ENCODE peak calls at places on chromosomes 5 and 9, in seven cellular contexts. One of them, this sample, is unnamed.

GRCh38 chr5:96384353-96384752 is 48.7 kb downstream of the PCSK1 start:
- DNase-seq in tibial nerve: no peak
- DNase-seq in fibroblast of the aortic adventitia: peak; percentile 64
- DNase-seq in breast epithelium: no peak
- DNase-seq in cardiac fibroblast: peak; percentile 72
- DNase-seq in fibroblast of pulmonary artery: peak; percentile 69
- DNase-seq in choroid plexus epithelial cell: peak; percentile 44
- DNase-seq in this sample: peak; percentile 87

GRCh38 chr5:969421-969839 is 39.2 kb upstream of the NKD2 start:
- DNase-seq in tibial nerve: no peak
- DNase-seq in fibroblast of the aortic adventitia: peak; percentile 94
- DNase-seq in breast epithelium: no peak
- DNase-seq in cardiac fibroblast: peak; percentile 68
- DNase-seq in fibroblast of pulmonary artery: peak; percentile 85
- DNase-seq in choroid plexus epithelial cell: no peak
- DNase-seq in this sample: peak; percentile 91

GRCh38 chr9:81473708-81474107 is 215.6 kb downstream of the TLE1 start:
- DNase-seq in tibial nerve: no peak
- DNase-seq in fibroblast of the aortic adventitia: no peak
- DNase-seq in breast epithelium: no peak
- DNase-seq in cardiac fibroblast: no peak
- DNase-seq in fibroblast of pulmonary artery: no peak
- DNase-seq in choroid plexus epithelial cell: no peak
- DNase-seq in this sample: no peak

GRCh38 chr9:93297659-93298497 is 113.9 kb downstream of the WNK2 start:
- DNase-seq in tibial nerve: no peak
- DNase-seq in fibroblast of the aortic adventitia: no peak
- DNase-seq in breast epithelium: no peak
- DNase-seq in cardiac fibroblast: no peak
- DNase-seq in fibroblast of pulmonary artery: no peak
- DNase-seq in choroid plexus epithelial cell: no peak
- DNase-seq in this sample: no peak

GRCh38 chr5:141785667-141786066 is 92.5 kb downstream of the PCDH1 start:
- DNase-seq in tibial nerve: no peak
- DNase-seq in fibroblast of the aortic adventitia: no peak
- DNase-seq in breast epithelium: no peak
- DNase-seq in cardiac fibroblast: no peak
- DNase-seq in fibroblast of pulmonary artery: no peak
- DNase-seq in choroid plexus epithelial cell: no peak
- DNase-seq in this sample: no peak

GRCh38 chr9:134434896-134435506 is 108.7 kb downstream of the RXRA start:
- DNase-seq in tibial nerve: peak; percentile 96
- DNase-seq in fibroblast of the aortic adventitia: peak; percentile 99
- DNase-seq in breast epithelium: peak; percentile 96
- DNase-seq in cardiac fibroblast: peak; percentile 96
- DNase-seq in fibroblast of pulmonary artery: peak; percentile 98
- DNase-seq in choroid plexus epithelial cell: peak; percentile 98
- DNase-seq in this sample: peak; percentile 98

GRCh38 chr9:34484678-34485077 is 26.1 kb downstream of the DNAI1 start:
- DNase-seq in tibial nerve: no peak
- DNase-seq in fibroblast of the aortic adventitia: no peak
- DNase-seq in breast epithelium: no peak
- DNase-seq in cardiac fibroblast: no peak
- DNase-seq in fibroblast of pulmonary artery: no peak
- DNase-seq in choroid plexus epithelial cell: no peak
- DNase-seq in this sample: no peak

GRCh38 chr5:73419414-73420390 is 28.9 kb downstream of the FOXD1 start:
- DNase-seq in tibial nerve: peak; percentile 72
- DNase-seq in fibroblast of the aortic adventitia: peak; percentile 69
- DNase-seq in breast epithelium: no peak
- DNase-seq in cardiac fibroblast: no peak
- DNase-seq in fibroblast of pulmonary artery: peak; percentile 27
- DNase-seq in choroid plexus epithelial cell: peak; percentile 97
- DNase-seq in this sample: peak; percentile 50

GRCh38 chr9:34898846-34899245 is 59.2 kb upstream of the PHF24 start:
- DNase-seq in tibial nerve: no peak
- DNase-seq in fibroblast of the aortic adventitia: no peak
- DNase-seq in breast epithelium: no peak
- DNase-seq in cardiac fibroblast: no peak
- DNase-seq in fibroblast of pulmonary artery: no peak
- DNase-seq in choroid plexus epithelial cell: no peak
- DNase-seq in this sample: no peak

GRCh38 chr5:38948501-38948900 is 102.7 kb downstream of the OSMR start:
- DNase-seq in tibial nerve: no peak
- DNase-seq in fibroblast of the aortic adventitia: peak; percentile 71
- DNase-seq in breast epithelium: no peak
- DNase-seq in cardiac fibroblast: peak; percentile 79
- DNase-seq in fibroblast of pulmonary artery: peak; percentile 66
- DNase-seq in choroid plexus epithelial cell: peak; percentile 86
- DNase-seq in this sample: peak; percentile 57

GRCh38 chr9:123798203-123798602 is 131.7 kb downstream of the DENND1A start:
- DNase-seq in tibial nerve: no peak
- DNase-seq in fibroblast of the aortic adventitia: no peak
- DNase-seq in breast epithelium: no peak
- DNase-seq in cardiac fibroblast: no peak
- DNase-seq in fibroblast of pulmonary artery: no peak
- DNase-seq in choroid plexus epithelial cell: no peak
- DNase-seq in this sample: no peak

GRCh38 chr5:142151436-142152382 is 43.1 kb downstream of the NDFIP1 start:
- DNase-seq in tibial nerve: peak; percentile 25
- DNase-seq in fibroblast of the aortic adventitia: peak; percentile 91
- DNase-seq in breast epithelium: no peak
- DNase-seq in cardiac fibroblast: peak; percentile 93
- DNase-seq in fibroblast of pulmonary artery: peak; percentile 94
- DNase-seq in choroid plexus epithelial cell: peak; percentile 93
- DNase-seq in this sample: peak; percentile 83

GRCh38 chr5:33969572-33970452 is 14.7 kb downstream of the SLC45A2 start:
- DNase-seq in tibial nerve: no peak
- DNase-seq in fibroblast of the aortic adventitia: peak; percentile 80
- DNase-seq in breast epithelium: no peak
- DNase-seq in cardiac fibroblast: peak; percentile 80
- DNase-seq in fibroblast of pulmonary artery: peak; percentile 79
- DNase-seq in choroid plexus epithelial cell: peak; percentile 87
- DNase-seq in this sample: peak; percentile 69
- TF ChIP-seq CTCF in tibial nerve: peak; percentile 24
- TF ChIP-seq CTCF in fibroblast of the aortic adventitia: peak; percentile 94
- TF ChIP-seq CTCF in breast epithelium: peak; percentile 49
- TF ChIP-seq CTCF in cardiac fibroblast: peak; percentile 88
- TF ChIP-seq CTCF in fibroblast of pulmonary artery: peak; percentile 97
- TF ChIP-seq CTCF in choroid plexus epithelial cell: peak; percentile 97
- TF ChIP-seq CTCF in this sample: peak; percentile 96

GRCh38 chr5:2739360-2740050 is 12.0 kb downstream of the IRX2 start:
- DNase-seq in tibial nerve: no peak
- DNase-seq in fibroblast of the aortic adventitia: peak; percentile 9
- DNase-seq in breast epithelium: no peak
- DNase-seq in cardiac fibroblast: peak; percentile 44
- DNase-seq in fibroblast of pulmonary artery: no peak
- DNase-seq in choroid plexus epithelial cell: peak; percentile 13
- DNase-seq in this sample: no peak
- H3K4me3 ChIP-seq in tibial nerve: peak overlapping the region; percentile 22
- H3K4me3 ChIP-seq in fibroblast of the aortic adventitia: peak overlapping the region; percentile 61
- H3K4me3 ChIP-seq in breast epithelium: peak overlapping the region; percentile 80
- H3K4me3 ChIP-seq in cardiac fibroblast: peak overlapping the region; percentile 56
- H3K4me3 ChIP-seq in fibroblast of pulmonary artery: peak overlapping the region; percentile 47
- H3K4me3 ChIP-seq in choroid plexus epithelial cell: peak overlapping the region; percentile 47
- H3K4me3 ChIP-seq in this sample: peak overlapping the region; percentile 43

GRCh38 chr9:90086076-90086475 is 481.3 kb downstream of the GADD45G start:
- DNase-seq in tibial nerve: no peak
- DNase-seq in fibroblast of the aortic adventitia: no peak
- DNase-seq in breast epithelium: no peak
- DNase-seq in cardiac fibroblast: no peak
- DNase-seq in fibroblast of pulmonary artery: no peak
- DNase-seq in choroid plexus epithelial cell: no peak
- DNase-seq in this sample: no peak
- TF ChIP-seq CTCF in tibial nerve: no peak
- TF ChIP-seq CTCF in fibroblast of the aortic adventitia: no peak
- TF ChIP-seq CTCF in breast epithelium: no peak
- TF ChIP-seq CTCF in cardiac fibroblast: no peak
- TF ChIP-seq CTCF in fibroblast of pulmonary artery: no peak
- TF ChIP-seq CTCF in choroid plexus epithelial cell: no peak
- TF ChIP-seq CTCF in this sample: no peak

GRCh38 chr9:132348676-132349075 is 6.1 kb downstream of the SETX start:
- DNase-seq in tibial nerve: no peak
- DNase-seq in fibroblast of the aortic adventitia: no peak
- DNase-seq in breast epithelium: no peak
- DNase-seq in cardiac fibroblast: no peak
- DNase-seq in fibroblast of pulmonary artery: no peak
- DNase-seq in choroid plexus epithelial cell: no peak
- DNase-seq in this sample: no peak

GRCh38 chr9:132354645-132355355 is at the start of gene SETX:
- DNase-seq in tibial nerve: peak; percentile 96
- DNase-seq in fibroblast of the aortic adventitia: peak; percentile 93
- DNase-seq in breast epithelium: peak; percentile 96
- DNase-seq in cardiac fibroblast: peak; percentile 96
- DNase-seq in fibroblast of pulmonary artery: peak; percentile 97
- DNase-seq in choroid plexus epithelial cell: peak; percentile 98
- DNase-seq in this sample: peak; percentile 94

GRCh38 chr9:132356276-132356924 is 1.6 kb upstream of the SETX start:
- DNase-seq in tibial nerve: no peak
- DNase-seq in fibroblast of the aortic adventitia: no peak
- DNase-seq in breast epithelium: no peak
- DNase-seq in cardiac fibroblast: no peak
- DNase-seq in fibroblast of pulmonary artery: no peak
- DNase-seq in choroid plexus epithelial cell: no peak
- DNase-seq in this sample: no peak

GRCh38 chr9:132350861-132351315 is 3.9 kb downstream of the SETX start:
- DNase-seq in tibial nerve: no peak
- DNase-seq in fibroblast of the aortic adventitia: peak; percentile 43
- DNase-seq in breast epithelium: no peak
- DNase-seq in cardiac fibroblast: peak; percentile 33
- DNase-seq in fibroblast of pulmonary artery: no peak
- DNase-seq in choroid plexus epithelial cell: peak; percentile 56
- DNase-seq in this sample: peak; percentile 49

GRCh38 chr9:132351404-132352050 is 3.3 kb downstream of the SETX start:
- DNase-seq in tibial nerve: no peak
- DNase-seq in fibroblast of the aortic adventitia: peak; percentile 12
- DNase-seq in breast epithelium: no peak
- DNase-seq in cardiac fibroblast: no peak
- DNase-seq in fibroblast of pulmonary artery: no peak
- DNase-seq in choroid plexus epithelial cell: no peak
- DNase-seq in this sample: no peak
- H3K4me3 ChIP-seq in tibial nerve: no peak overlapping the region
- H3K4me3 ChIP-seq in fibroblast of the aortic adventitia: peak overlapping the region; percentile 15
- H3K4me3 ChIP-seq in breast epithelium: no peak overlapping the region
- H3K4me3 ChIP-seq in cardiac fibroblast: no peak overlapping the region
- H3K4me3 ChIP-seq in fibroblast of pulmonary artery: no peak overlapping the region
- H3K4me3 ChIP-seq in choroid plexus epithelial cell: no peak overlapping the region
- H3K4me3 ChIP-seq in this sample: no peak overlapping the region

GRCh38 chr5:90297045-90297764 is 112.4 kb downstream of the CETN3 start:
- DNase-seq in tibial nerve: no peak
- DNase-seq in fibroblast of the aortic adventitia: no peak
- DNase-seq in breast epithelium: no peak
- DNase-seq in cardiac fibroblast: no peak
- DNase-seq in fibroblast of pulmonary artery: no peak
- DNase-seq in choroid plexus epithelial cell: no peak
- DNase-seq in this sample: no peak

GRCh38 chr5:90289837-90290236 is 119.7 kb downstream of the CETN3 start:
- DNase-seq in tibial nerve: no peak
- DNase-seq in fibroblast of the aortic adventitia: peak; percentile 3
- DNase-seq in breast epithelium: no peak
- DNase-seq in cardiac fibroblast: peak; percentile 24
- DNase-seq in fibroblast of pulmonary artery: peak; percentile 33
- DNase-seq in choroid plexus epithelial cell: peak; percentile 14
- DNase-seq in this sample: peak; percentile 12

GRCh38 chr5:90290648-90291047 is 118.9 kb downstream of the CETN3 start:
- DNase-seq in tibial nerve: no peak
- DNase-seq in fibroblast of the aortic adventitia: no peak
- DNase-seq in breast epithelium: no peak
- DNase-seq in cardiac fibroblast: no peak
- DNase-seq in fibroblast of pulmonary artery: no peak
- DNase-seq in choroid plexus epithelial cell: no peak
- DNase-seq in this sample: no peak

GRCh38 chr5:90293931-90294330 is 115.6 kb downstream of the CETN3 start:
- DNase-seq in tibial nerve: no peak
- DNase-seq in fibroblast of the aortic adventitia: peak; percentile 56
- DNase-seq in breast epithelium: no peak
- DNase-seq in cardiac fibroblast: peak; percentile 97
- DNase-seq in fibroblast of pulmonary artery: peak; percentile 99
- DNase-seq in choroid plexus epithelial cell: peak; percentile 24
- DNase-seq in this sample: peak; percentile 18

DNA sequence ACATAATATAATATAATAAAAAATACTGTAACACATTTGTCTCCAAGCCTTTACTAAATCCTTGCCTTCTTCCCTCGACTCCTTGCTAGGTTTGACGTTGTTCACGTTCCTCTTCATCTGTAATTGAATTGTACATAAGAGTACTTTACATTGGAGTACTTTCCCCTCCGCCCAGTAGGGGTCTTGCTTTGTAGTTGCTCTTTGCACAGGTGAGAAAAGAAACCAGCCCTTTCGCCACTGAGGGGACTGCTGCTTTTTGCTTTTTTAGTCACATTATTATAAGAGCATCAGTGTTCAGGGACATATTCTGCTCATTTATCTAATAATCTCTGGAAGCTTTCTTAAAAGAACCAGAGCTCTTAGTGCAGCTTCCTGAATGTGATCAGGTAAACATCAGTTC is 115.0 kb downstream of the CETN3 start:
- DNase-seq in tibial nerve: no peak
- DNase-seq in fibroblast of the aortic adventitia: no peak
- DNase-seq in breast epithelium: no peak
- DNase-seq in cardiac fibroblast: peak; percentile 4
- DNase-seq in fibroblast of pulmonary artery: no peak
- DNase-seq in choroid plexus epithelial cell: no peak
- DNase-seq in this sample: no peak
- TF ChIP-seq CTCF in tibial nerve: no peak
- TF ChIP-seq CTCF in fibroblast of the aortic adventitia: no peak
- TF ChIP-seq CTCF in breast epithelium: no peak
- TF ChIP-seq CTCF in cardiac fibroblast: peak; percentile 6
- TF ChIP-seq CTCF in fibroblast of pulmonary artery: no peak
- TF ChIP-seq CTCF in choroid plexus epithelial cell: no peak
- TF ChIP-seq CTCF in this sample: no peak